ENCODE peak calls at places on chromosome X, in six cellular contexts. I, G, D, Y, J and W are unnamed samples.

GRCh38 chrX:2417205-2417604 is 83.6 kb downstream of the DHRSX start:
- DNase-seq in I (no peak), G (no peak), D (no peak), Y (no peak), J (no peak), W (no peak)

GRCh38 chrX:103554687-103555417 is 30.5 kb upstream of the TCEAL4 start:
- DNase-seq in I (peak), G (peak), D (peak), Y (peak), J (no peak), W (peak)

GRCh38 chrX:49754238-49754857 is 58.6 kb upstream of the PAGE1 start:
- DNase-seq in I (peak), G (peak), D (peak), Y (peak), J (peak), W (peak)

GRCh38 chrX:15600745-15601144 is at the start of gene ACE2:
- DNase-seq in I (no peak), G (no peak), D (no peak), Y (no peak), J (no peak), W (no peak)

GRCh38 chrX:101676571-101676970 is 16.9 kb upstream of the ARMCX2 start:
- DNase-seq in I (no peak), G (no peak), D (no peak), Y (no peak), J (no peak), W (no peak)

GRCh38 chrX:120499301-120500097 is 30.4 kb upstream of the LAMP2 start:
- DNase-seq in I (no peak), G (no peak), D (no peak), Y (no peak), J (no peak), W (no peak)

GRCh38 chrX:110732274-110732673 is 63.3 kb downstream of the CHRDL1 start:
- DNase-seq in I (no peak), G (no peak), D (no peak), Y (no peak), J (no peak), W (no peak)

GRCh38 chrX:100829730-100830129 is 9.5 kb downstream of the CSTF2 start:
- DNase-seq in I (no peak), G (no peak), D (no peak), Y (no peak), J (no peak), W (no peak)

GRCh38 chrX:129652565-129653169 is 2.1 kb downstream of the APLN start:
- DNase-seq in I (no peak), G (no peak), D (no peak), Y (no peak), J (no peak), W (no peak)

GRCh38 chrX:33001107-33001506 is 210.2 kb downstream of the DMD start:
- DNase-seq in I (no peak), G (no peak), D (no peak), Y (no peak), J (no peak), W (no peak)

GRCh38 chrX:123340691-123341090 is 156.6 kb downstream of the GRIA3 start:
- DNase-seq in I (no peak), G (no peak), D (no peak), Y (no peak), J (no peak), W (no peak)

GRCh38 chrX:111568356-111568755 is 56.9 kb downstream of the SERTM2 start:
- DNase-seq in I (no peak), G (no peak), D (no peak), Y (no peak), J (peak), W (no peak)

GRCh38 chrX:43333543-43333942 is 322.6 kb upstream of the MAOA start:
- DNase-seq in I (no peak), G (no peak), D (no peak), Y (no peak), J (no peak), W (no peak)

GRCh38 chrX:16188687-16189086 is 21.4 kb downstream of the MAGEB17 start:
- DNase-seq in I (no peak), G (no peak), D (no peak), Y (no peak), J (no peak), W (peak)

GRCh38 chrX:1480082-1480785 is 27.5 kb upstream of the ASMTL start:
- DNase-seq in I (no peak), G (no peak), D (no peak), Y (no peak), J (no peak), W (no peak)

GRCh38 chrX:132114607-132115006 is 13.2 kb downstream of the FRMD7 start:
- DNase-seq in I (no peak), G (no peak), D (no peak), Y (no peak), J (no peak), W (peak)

GRCh38 chrX:150889131-150889530 is 9.3 kb downstream of the CD99L2 start:
- DNase-seq in I (no peak), G (no peak), D (no peak), Y (no peak), J (no peak), W (no peak)

GRCh38 chrX:20159811-20160385 is 18.3 kb upstream of the EIF1AX start:
- DNase-seq in I (no peak), G (no peak), D (no peak), Y (no peak), J (no peak), W (no peak)